ENCODE peak calls at places on chromosome 2, in six cellular contexts. M is HCT116, X is ascending aorta, C is EL, L is HT1080, D is astrocyte of the spinal cord. O is an unnamed sample.

GRCh38 chr2:120669121-120669952 is 66.3 kb upstream of the GLI2 start:
- DNase-seq in D (no peak), M (peak), X (no peak), C (peak), L (peak), O (no peak)

GRCh38 chr2:126736133-126736874 is 80.3 kb downstream of the GYPC start:
- DNase-seq in C (no peak), X (no peak), D (no peak), L (peak), M (no peak), O (peak)

GRCh38 chr2:42183775-42184174 is 14.6 kb downstream of the EML4 start:
- DNase-seq in C (no peak), D (no peak), M (no peak), L (no peak), X (no peak), O (no peak)

GRCh38 chr2:235270951-235271350 is 222.9 kb upstream of the AGAP1 start:
- DNase-seq in C (peak), D (peak), L (peak), M (no peak), X (no peak), O (peak)

GRCh38 chr2:120786559-120786960 is 50.9 kb downstream of the GLI2 start:
- DNase-seq in D (no peak), M (no peak), X (no peak), C (no peak), L (no peak), O (no peak)

GRCh38 chr2:69226886-69227285 is 160.1 kb downstream of the GFPT1 start:
- DNase-seq in C (no peak), M (no peak), D (no peak), L (no peak), X (no peak), O (no peak)

GRCh38 chr2:20198001-20198400 is 26.9 kb downstream of the SDC1 start:
- DNase-seq in D (no peak), X (no peak), C (no peak), M (no peak), L (no peak), O (no peak)

GRCh38 chr2:30373881-30374302 is 73.2 kb upstream of the LCLAT1 start:
- DNase-seq in L (peak), C (peak), X (no peak), D (peak), M (peak), O (peak)

GRCh38 chr2:99657691-99658258 is 168.0 kb upstream of the REV1 start:
- DNase-seq in X (no peak), D (no peak), L (no peak), C (no peak), M (no peak), O (no peak)

GRCh38 chr2:65658871-65659270 is 226.5 kb upstream of the SPRED2 start:
- DNase-seq in L (peak), M (no peak), D (peak), X (no peak), C (peak), O (peak)

GRCh38 chr2:43305537-43305936 is 79.1 kb upstream of the ZFP36L2 start:
- DNase-seq in M (no peak), D (no peak), L (no peak), C (no peak), X (peak), O (no peak)

GRCh38 chr2:159044804-159045286 is 76.4 kb downstream of the TANC1 start:
- DNase-seq in X (no peak), L (no peak), C (peak), D (no peak), M (no peak), O (peak)

GRCh38 chr2:27710640-27711430 is 47.1 kb downstream of the SLC4A1AP start:
- DNase-seq in X (no peak), D (peak), M (no peak), C (no peak), L (peak), O (no peak)

GRCh38 chr2:51812138-51812866 is 780.4 kb upstream of the NRXN1 start:
- DNase-seq in C (no peak), M (peak), D (peak), L (peak), X (no peak), O (peak)

GRCh38 chr2:147945660-147946059 is 74.9 kb downstream of the ORC4 start:
- DNase-seq in L (no peak), X (no peak), C (peak), M (no peak), D (peak), O (no peak)

GRCh38 chr2:25742501-25742900 is 69.1 kb upstream of the DTNB start:
- DNase-seq in X (no peak), L (no peak), D (no peak), M (no peak), C (no peak), O (no peak)

GRCh38 chr2:185502351-185502750 is 236.3 kb upstream of the FSIP2 start:
- DNase-seq in C (no peak), X (no peak), M (no peak), L (no peak), D (no peak), O (no peak)

O was measured in A172.